ENCODE peak calls at places on chromosome 11, in six cellular contexts. One of them, this sample, is unnamed.

GRCh38 chr11:90448280-90448679 is 225.4 kb upstream of the CHORDC1 start:
- DNase-seq in frontal cortex: no peak
- DNase-seq in CD4-positive, alpha-beta memory T cell: no peak
- DNase-seq in naive thymus-derived CD8-positive, alpha-beta T cell: no peak
- DNase-seq in stimulated activated naive CD4-positive, alpha-beta T cell treated with Interleukin-2 at 50 U/mL for 16 hours: no peak
- DNase-seq in effector CD4-positive, alpha-beta T cell: no peak
- DNase-seq in this sample: no peak

GRCh38 chr11:90747057-90747456 is 524.2 kb upstream of the CHORDC1 start:
- DNase-seq in frontal cortex: no peak
- DNase-seq in CD4-positive, alpha-beta memory T cell: no peak
- DNase-seq in naive thymus-derived CD8-positive, alpha-beta T cell: no peak
- DNase-seq in stimulated activated naive CD4-positive, alpha-beta T cell treated with Interleukin-2 at 50 U/mL for 16 hours: no peak
- DNase-seq in effector CD4-positive, alpha-beta T cell: no peak
- DNase-seq in this sample: no peak

GRCh38 chr11:130907229-130907628 is 9.1 kb downstream of the SNX19 start:
- DNase-seq in frontal cortex: no peak
- DNase-seq in CD4-positive, alpha-beta memory T cell: no peak
- DNase-seq in naive thymus-derived CD8-positive, alpha-beta T cell: no peak
- DNase-seq in stimulated activated naive CD4-positive, alpha-beta T cell treated with Interleukin-2 at 50 U/mL for 16 hours: no peak
- DNase-seq in effector CD4-positive, alpha-beta T cell: no peak
- DNase-seq in this sample: no peak

GRCh38 chr11:4862447-4863236 is 13.6 kb upstream of the OR51S1 start:
- DNase-seq in frontal cortex: no peak
- DNase-seq in CD4-positive, alpha-beta memory T cell: no peak
- DNase-seq in naive thymus-derived CD8-positive, alpha-beta T cell: no peak
- DNase-seq in stimulated activated naive CD4-positive, alpha-beta T cell treated with Interleukin-2 at 50 U/mL for 16 hours: no peak
- DNase-seq in effector CD4-positive, alpha-beta T cell: no peak
- DNase-seq in this sample: no peak

GRCh38 chr11:32861850-32862577 is 30.6 kb upstream of the QSER1 start:
- DNase-seq in frontal cortex: no peak
- DNase-seq in CD4-positive, alpha-beta memory T cell: no peak
- DNase-seq in naive thymus-derived CD8-positive, alpha-beta T cell: no peak
- DNase-seq in stimulated activated naive CD4-positive, alpha-beta T cell treated with Interleukin-2 at 50 U/mL for 16 hours: no peak
- DNase-seq in effector CD4-positive, alpha-beta T cell: no peak
- DNase-seq in this sample: no peak

GRCh38 chr11:18492888-18493287 is 33.9 kb downstream of the TSG101 start:
- DNase-seq in frontal cortex: no peak
- DNase-seq in CD4-positive, alpha-beta memory T cell: no peak
- DNase-seq in naive thymus-derived CD8-positive, alpha-beta T cell: no peak
- DNase-seq in stimulated activated naive CD4-positive, alpha-beta T cell treated with Interleukin-2 at 50 U/mL for 16 hours: no peak
- DNase-seq in effector CD4-positive, alpha-beta T cell: no peak
- DNase-seq in this sample: no peak

GRCh38 chr11:130206141-130206540 is 46.6 kb downstream of the ST14 start:
- DNase-seq in frontal cortex: peak; percentile 7
- DNase-seq in CD4-positive, alpha-beta memory T cell: no peak
- DNase-seq in naive thymus-derived CD8-positive, alpha-beta T cell: no peak
- DNase-seq in stimulated activated naive CD4-positive, alpha-beta T cell treated with Interleukin-2 at 50 U/mL for 16 hours: no peak
- DNase-seq in effector CD4-positive, alpha-beta T cell: no peak
- DNase-seq in this sample: no peak

GRCh38 chr11:45424781-45425180 is 138.6 kb upstream of the SYT13 start:
- DNase-seq in frontal cortex: no peak
- DNase-seq in CD4-positive, alpha-beta memory T cell: no peak
- DNase-seq in naive thymus-derived CD8-positive, alpha-beta T cell: no peak
- DNase-seq in stimulated activated naive CD4-positive, alpha-beta T cell treated with Interleukin-2 at 50 U/mL for 16 hours: no peak
- DNase-seq in effector CD4-positive, alpha-beta T cell: no peak
- DNase-seq in this sample: no peak

GRCh38 chr11:78961186-78961782 is 386.6 kb upstream of the NARS2 start:
- DNase-seq in frontal cortex: peak; percentile 26
- DNase-seq in CD4-positive, alpha-beta memory T cell: no peak
- DNase-seq in naive thymus-derived CD8-positive, alpha-beta T cell: no peak
- DNase-seq in stimulated activated naive CD4-positive, alpha-beta T cell treated with Interleukin-2 at 50 U/mL for 16 hours: no peak
- DNase-seq in effector CD4-positive, alpha-beta T cell: no peak
- DNase-seq in this sample: no peak

GRCh38 chr11:46055371-46055770 is 65.9 kb downstream of the PHF21A start:
- DNase-seq in frontal cortex: no peak
- DNase-seq in CD4-positive, alpha-beta memory T cell: no peak
- DNase-seq in naive thymus-derived CD8-positive, alpha-beta T cell: no peak
- DNase-seq in stimulated activated naive CD4-positive, alpha-beta T cell treated with Interleukin-2 at 50 U/mL for 16 hours: no peak
- DNase-seq in effector CD4-positive, alpha-beta T cell: no peak
- DNase-seq in this sample: no peak

GRCh38 chr11:46902694-46903093 is 15.7 kb downstream of the LRP4 start:
- DNase-seq in frontal cortex: no peak
- DNase-seq in CD4-positive, alpha-beta memory T cell: no peak
- DNase-seq in naive thymus-derived CD8-positive, alpha-beta T cell: no peak
- DNase-seq in stimulated activated naive CD4-positive, alpha-beta T cell treated with Interleukin-2 at 50 U/mL for 16 hours: no peak
- DNase-seq in effector CD4-positive, alpha-beta T cell: no peak
- DNase-seq in this sample: no peak